ENCODE peak calls at places on chromosomes 7 and 10, in four cellular contexts. U, H, Y and C are unnamed samples.

GRCh38 chr7:30925117-30925516 is 13.5 kb downstream of the AQP1 start:
- DNase-seq in Y (no peak), H (no peak), U (no peak), C (no peak)

GRCh38 chr10:101828734-101829551 is 10.7 kb upstream of the OGA start:
- DNase-seq in Y (no peak), H (no peak), U (no peak), C (no peak)

GRCh38 chr10:74439213-74439612 is 288.2 kb downstream of the ADK start:
- DNase-seq in Y (no peak), U (no peak), H (peak), C (no peak)

GRCh38 chr10:119404719-119405504 is 137.6 kb downstream of the RGS10 start:
- DNase-seq in U (no peak), Y (no peak), H (no peak), C (no peak)

GRCh38 chr10:42982886-42983594 is 93.8 kb upstream of the RET start:
- DNase-seq in Y (no peak), U (no peak), H (no peak), C (no peak)

GRCh38 chr7:33789871-33790270 is 115.5 kb upstream of the BMPER start:
- DNase-seq in H (no peak), Y (no peak), U (no peak), C (peak)

GRCh38 chr7:151046603-151047573 is 1.4 kb upstream of the ASIC3 start:
- DNase-seq in Y (no peak), U (no peak), H (no peak), C (peak)

GRCh38 chr10:117186832-117187615 is 10.3 kb upstream of the KCNK18 start:
- DNase-seq in U (no peak), H (peak), Y (no peak), C (peak)

GRCh38 chr7:155340721-155341120 is 43.0 kb downstream of the INSIG1 start:
- DNase-seq in Y (no peak), U (no peak), H (no peak), C (no peak)

GRCh38 chr7:139682136-139683013 is 95.4 kb downstream of the HIPK2 start:
- DNase-seq in H (no peak), Y (no peak), U (peak), C (peak)

GRCh38 chr10:78361031-78361430 is 327.4 kb downstream of the RPS24 start:
- DNase-seq in U (no peak), Y (no peak), H (no peak), C (no peak)

GRCh38 chr10:96236876-96237275 is 34.5 kb downstream of the BLNK start:
- DNase-seq in U (no peak), H (no peak), Y (no peak), C (no peak)

GRCh38 chr10:103452714-103453230 is 602 bp upstream of the CALHM2 start:
- DNase-seq in H (no peak), Y (no peak), U (no peak), C (no peak)

GRCh38 chr7:1317654-1318450 is 85.2 kb downstream of the UNCX start:
- DNase-seq in H (no peak), U (no peak), Y (no peak), C (no peak)

GRCh38 chr7:128203710-128204214 is 37.3 kb upstream of the LEP start:
- DNase-seq in H (no peak), Y (no peak), U (no peak), C (peak)

GRCh38 chr10:86942441-86943315 is 14.7 kb downstream of the MMRN2 start:
- DNase-seq in Y (no peak), U (no peak), H (no peak), C (no peak)

GRCh38 chr10:85927952-85928677 is 438.5 kb downstream of the GRID1 start:
- DNase-seq in H (no peak), Y (no peak), U (no peak), C (no peak)

GRCh38 chr10:84908491-84908890 is 580.1 kb downstream of the CCSER2 start:
- DNase-seq in Y (no peak), U (no peak), H (no peak), C (no peak)

GRCh38 chr7:42930889-42931288 is 1.1 kb downstream of the PSMA2 start:
- DNase-seq in H (peak), Y (no peak), U (no peak), C (peak)

GRCh38 chr7:105487559-105488218 is 34.4 kb downstream of the PUS7 start:
- DNase-seq in Y (no peak), H (peak), U (peak), C (peak)

GRCh38 chr10:114323023-114323422 is 81.3 kb downstream of the AFAP1L2 start:
- DNase-seq in H (no peak), U (no peak), Y (no peak), C (no peak)

GRCh38 chr7:113912881-113913280 is 5.9 kb downstream of the PPP1R3A start:
- DNase-seq in Y (no peak), H (no peak), U (no peak), C (no peak)

GRCh38 chr7:102472126-102473041 is 6.3 kb downstream of the POLR2J start:
- DNase-seq in U (no peak), H (peak), Y (no peak), C (no peak)

GRCh38 chr10:14601872-14602725 is 172.6 kb downstream of the FAM107B start:
- DNase-seq in U (peak), H (peak), Y (peak), C (peak)

GRCh38 chr7:101560856-101561255 is 68.2 kb downstream of the MYL10 start:
- DNase-seq in Y (no peak), U (no peak), H (no peak), C (no peak)

GRCh38 chr10:80407836-80408197 is 534 bp upstream of the PRXL2A start:
- DNase-seq in H (no peak), U (peak), Y (no peak), C (no peak)

GRCh38 chr7:144388950-144389349 is 14.5 kb downstream of the NOBOX start:
- DNase-seq in U (no peak), H (no peak), Y (no peak), C (no peak)

GRCh38 chr7:144386741-144387140 is 16.8 kb downstream of the NOBOX start:
- DNase-seq in Y (no peak), U (no peak), H (no peak), C (peak)

GRCh38 chr7:144384555-144385245 is 18.8 kb downstream of the NOBOX start:
- DNase-seq in Y (no peak), U (no peak), H (no peak), C (no peak)

GRCh38 chr7:144379791-144380384 is 23.6 kb downstream of the NOBOX start:
- DNase-seq in H (no peak), Y (no peak), U (no peak), C (no peak)

GRCh38 chr7:144384071-144384470 is 19.4 kb downstream of the NOBOX start:
- DNase-seq in U (peak), H (no peak), Y (peak), C (no peak)
- TF ChIP-seq USF2 in U (no peak), H (no peak), Y (no peak), C (no peak)

DNA sequence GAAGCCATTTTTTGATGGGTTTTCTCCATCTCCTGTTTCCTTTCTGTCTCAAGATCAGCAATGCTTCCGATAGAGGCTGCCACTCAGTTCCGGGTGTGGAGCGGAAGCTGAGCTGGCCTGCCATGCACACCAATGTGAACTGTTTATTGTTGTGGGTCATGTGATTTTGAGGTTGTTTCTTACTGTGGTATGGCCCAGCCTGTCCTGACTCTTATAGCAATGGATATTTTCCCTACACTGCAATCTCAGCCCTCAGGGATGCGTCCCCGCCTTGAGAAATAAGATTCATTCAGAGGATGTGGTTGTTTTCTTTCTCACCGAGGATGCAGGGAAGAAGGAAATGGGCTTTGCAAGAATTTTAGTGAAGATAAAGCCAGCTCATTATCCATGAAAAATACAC is 134.7 kb downstream of the PFKFB3 start:
- DNase-seq in Y (no peak), H (peak), U (no peak), C (no peak)
- TF ChIP-seq USF2 in Y (no peak), H (no peak), U (no peak), C (no peak)

GRCh38 chr10:18689498-18689897 is 30.3 kb downstream of the ARL5B start:
- DNase-seq in Y (no peak), H (peak), U (no peak), C (peak)
- TF ChIP-seq USF2 in Y (no peak), H (no peak), U (no peak), C (no peak)

GRCh38 chr7:21938463-21938862 is 7.2 kb downstream of the CDCA7L start:
- DNase-seq in Y (no peak), U (no peak), H (no peak), C (no peak)

GRCh38 chr7:21942955-21943354 is 2.7 kb downstream of the CDCA7L start:
- DNase-seq in Y (no peak), U (no peak), H (no peak), C (no peak)

GRCh38 chr7:21941570-21942224 is 4.0 kb downstream of the CDCA7L start:
- DNase-seq in H (no peak), Y (peak), U (no peak), C (peak)

GRCh38 chr7:21939858-21940322 is 5.8 kb downstream of the CDCA7L start:
- DNase-seq in H (no peak), Y (no peak), U (no peak), C (no peak)

DNA sequence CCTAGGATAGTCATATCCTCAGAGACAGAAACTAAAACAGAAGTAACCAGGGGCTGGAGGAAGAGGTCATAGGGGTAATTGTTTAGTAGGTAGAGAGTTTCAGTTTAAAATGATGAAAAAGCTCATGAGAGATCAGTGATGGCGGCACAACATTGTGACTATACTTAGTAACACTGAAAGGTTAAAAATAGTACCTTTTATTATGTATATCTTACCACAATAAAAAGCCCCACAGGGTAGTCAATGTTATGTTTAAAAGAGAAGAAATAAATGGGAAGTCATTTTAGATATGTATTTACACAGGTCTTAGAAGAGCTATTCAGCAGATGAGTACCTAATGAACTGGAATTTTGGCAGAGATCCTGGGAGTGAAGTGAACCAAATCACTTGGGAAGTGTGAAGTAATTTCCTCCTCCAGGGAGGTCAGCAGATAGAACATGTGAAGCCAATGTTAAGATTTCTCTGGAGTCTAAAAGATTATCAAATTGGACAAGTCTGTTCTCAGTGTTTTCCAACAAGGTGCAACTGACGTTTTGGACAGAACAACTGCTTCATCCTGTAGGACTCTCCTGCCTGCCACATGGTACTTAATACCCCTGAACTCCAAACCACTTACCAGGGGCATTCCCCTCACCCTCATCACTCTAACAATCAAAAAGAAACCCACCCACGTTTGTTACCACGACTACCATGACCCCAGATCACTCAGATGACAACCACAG is 6.4 kb downstream of the CDCA7L start:
- DNase-seq in Y (peak), U (no peak), H (no peak), C (no peak)
- TF ChIP-seq USF2 in Y (no peak), U (no peak), H (no peak), C (no peak)

DNA sequence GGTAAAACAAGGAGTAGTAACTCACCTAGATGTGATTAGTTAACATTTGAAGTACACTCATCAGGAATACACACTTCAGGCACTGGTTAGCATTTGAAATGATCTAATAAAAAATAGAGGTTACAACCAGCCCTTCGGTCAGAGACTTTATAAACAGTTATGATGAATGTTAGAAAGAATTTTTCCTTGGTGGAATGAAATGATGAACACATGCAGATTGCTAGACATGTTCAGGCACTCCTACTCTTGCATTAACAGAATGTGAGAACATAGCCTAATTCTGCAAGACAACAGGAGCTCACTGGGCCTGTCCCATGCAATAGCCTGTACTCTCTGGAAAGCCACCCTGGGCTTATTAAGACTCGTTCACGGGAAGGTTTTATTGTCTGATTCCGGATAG is 47.3 kb upstream of the TECTB start:
- DNase-seq in Y (no peak), H (no peak), U (no peak), C (peak)
- TF ChIP-seq USF2 in Y (no peak), H (no peak), U (no peak), C (no peak)

GRCh38 chr10:99975942-99976809 is 33.6 kb downstream of the DNMBP start:
- DNase-seq in U (no peak), Y (no peak), H (no peak), C (peak)

GRCh38 chr10:99976886-99977391 is 32.8 kb downstream of the DNMBP start:
- DNase-seq in H (no peak), Y (no peak), U (peak), C (peak)

GRCh38 chr10:99975106-99975829 is 34.5 kb downstream of the DNMBP start:
- DNase-seq in Y (peak), U (no peak), H (no peak), C (no peak)

GRCh38 chr10:99977916-99978315 is 31.8 kb downstream of the DNMBP start:
- DNase-seq in H (no peak), Y (no peak), U (no peak), C (no peak)

GRCh38 chr10:99973190-99973589 is 36.6 kb downstream of the DNMBP start:
- DNase-seq in U (no peak), Y (no peak), H (no peak), C (no peak)
- TF ChIP-seq USF2 in U (no peak), Y (no peak), H (no peak), C (no peak)

DNA sequence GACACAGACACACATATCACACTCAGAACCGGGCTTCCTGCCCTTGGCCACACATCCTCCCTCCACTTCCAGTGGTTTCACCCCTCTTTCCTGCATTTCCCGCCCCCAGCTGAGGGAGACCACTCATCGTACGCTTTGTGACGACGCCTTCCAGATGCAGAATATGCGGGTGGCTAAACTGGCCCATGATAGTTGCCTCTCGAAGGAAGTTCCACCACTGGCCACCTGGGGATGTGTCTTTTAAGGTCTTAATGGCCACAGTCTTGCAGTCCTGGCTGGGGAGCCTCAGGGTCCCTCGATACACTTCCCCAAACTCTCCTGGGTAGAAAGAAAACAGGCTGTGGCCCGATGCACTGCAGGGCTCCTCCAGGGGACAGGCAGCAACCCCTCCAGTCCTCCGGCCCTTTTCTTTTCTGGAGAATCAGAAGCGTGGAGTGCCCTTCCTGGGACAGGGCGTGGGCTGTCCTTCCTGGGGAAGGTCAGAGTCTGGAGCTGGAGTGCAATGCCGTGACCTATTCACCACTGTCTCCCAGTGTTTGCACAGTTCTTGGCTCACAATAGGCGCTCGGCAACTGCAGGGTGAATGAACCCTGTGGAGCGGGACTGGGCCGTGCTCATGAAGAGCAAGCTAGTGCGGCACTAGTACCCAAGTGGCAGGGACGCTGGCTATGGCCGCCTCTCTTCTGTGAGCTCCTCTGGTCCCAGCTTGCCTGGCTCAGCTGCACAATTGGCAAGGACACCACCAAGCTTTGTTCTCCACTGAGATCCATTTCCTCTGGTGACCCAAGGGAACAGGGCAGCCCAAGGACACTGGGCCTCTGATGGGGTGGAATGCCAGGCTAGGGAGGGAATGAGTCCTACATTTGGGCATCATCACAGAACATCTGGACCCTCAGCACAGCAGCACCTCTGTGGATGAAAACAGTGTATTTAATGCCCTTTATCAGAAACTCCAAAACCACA is 13.2 kb downstream of the EPHA1 start:
- DNase-seq in U (no peak), Y (no peak), H (peak), C (no peak)
- TF ChIP-seq USF2 in U (no peak), Y (no peak), H (no peak), C (no peak)

GRCh38 chr7:121211253-121211652 is 117.5 kb upstream of the WNT16 start:
- DNase-seq in U (no peak), Y (no peak), H (no peak), C (no peak)
- TF ChIP-seq USF2 in U (no peak), Y (no peak), H (no peak), C (no peak)

GRCh38 chr10:131902691-131903090 is 1.9 kb downstream of the PPP2R2D start:
- DNase-seq in Y (no peak), H (no peak), U (no peak), C (no peak)

GRCh38 chr10:131900350-131901152 is at the start of gene PPP2R2D:
- DNase-seq in U (peak), H (peak), Y (peak), C (peak)

GRCh38 chr10:131902211-131902610 is 1.4 kb downstream of the PPP2R2D start:
- DNase-seq in U (no peak), Y (no peak), H (no peak), C (no peak)

GRCh38 chr10:131899695-131900349 is 986 bp upstream of the PPP2R2D start:
- DNase-seq in H (no peak), Y (no peak), U (peak), C (no peak)

GRCh38 chr10:131901181-131901829 is 497 bp downstream of the PPP2R2D start:
- DNase-seq in H (peak), U (peak), Y (no peak), C (peak)
- TF ChIP-seq USF2 in H (no peak), U (no peak), Y (no peak), C (no peak)

DNA sequence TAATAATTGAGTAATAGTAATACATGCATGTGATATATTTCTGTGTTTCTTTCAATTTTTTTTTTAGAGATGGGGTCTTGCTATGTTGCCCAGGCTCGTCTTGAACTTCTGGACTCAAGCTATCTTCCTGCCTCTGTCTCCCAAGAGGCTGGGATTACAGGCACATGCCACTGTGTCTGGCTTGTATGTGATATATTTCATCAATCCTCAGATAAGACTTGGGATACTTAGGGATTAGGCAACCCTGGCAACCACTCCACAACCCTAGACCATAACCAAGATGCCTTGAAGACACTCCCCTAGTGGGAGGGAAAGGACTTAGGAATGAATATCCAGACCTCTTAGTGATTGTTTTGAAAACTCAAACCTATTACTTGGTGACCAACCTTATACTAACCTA is 154.8 kb downstream of the CCDC3 start:
- DNase-seq in Y (no peak), U (no peak), H (no peak), C (peak)
- TF ChIP-seq USF2 in Y (no peak), U (no peak), H (no peak), C (no peak)